ENCODE peak calls at places on chromosomes 12 and 14, in nine cellular contexts. S is heart left ventricle, C is Peyer's patch, A is ovary, P is uterus, V is body of pancreas, N is upper lobe of left lung, Q is HCT116, Y is transverse colon. R is an unnamed sample. For H3K36me3, the result is how much of the 10 kb centered on the place peaks cover.

GRCh38 chr14:32352631-32353030 is 23.5 kb downstream of the AKAP6 start:
- DNase-seq in S (no peak), C (no peak), A (no peak), P (no peak), V (no peak), N (no peak), Q (no peak), Y (no peak), R (no peak)

GRCh38 chr12:47408171-47408871 is 297.5 kb downstream of the RPAP3 start:
- DNase-seq in S (no peak), C (peak), A (no peak), P (no peak), V (peak), N (peak), Q (peak), Y (peak), R (no peak)

GRCh38 chr12:111298583-111299436 is 70.1 kb downstream of the PHETA1 start:
- DNase-seq in S (peak), C (peak), A (peak), P (no peak), V (peak), N (peak), Q (peak), Y (peak), R (peak)

GRCh38 chr12:113875681-113876080 is 90.4 kb downstream of the RBM19 start:
- DNase-seq in S (no peak), C (no peak), A (no peak), P (no peak), V (no peak), N (no peak), Q (no peak), Y (no peak), R (no peak)

GRCh38 chr14:61934385-61934784 is 172.2 kb downstream of the SNAPC1 start:
- DNase-seq in S (no peak), C (no peak), A (no peak), P (no peak), V (no peak), N (no peak), Q (no peak), Y (no peak), R (no peak)

GRCh38 chr14:50920482-50921225 is 23.6 kb downstream of the PYGL start:
- DNase-seq in S (no peak), C (no peak), A (no peak), P (no peak), V (no peak), N (no peak), Q (no peak), Y (no peak), R (no peak)

GRCh38 chr14:49114161-49114893 is 471.9 kb downstream of the RPS29 start:
- DNase-seq in S (no peak), C (no peak), A (no peak), P (no peak), V (no peak), N (peak), Q (no peak), Y (no peak), R (no peak)

GRCh38 chr14:103696466-103697071 is 18.7 kb downstream of the XRCC3 start:
- DNase-seq in S (peak), C (peak), A (peak), P (peak), V (no peak), N (no peak), Q (no peak), Y (peak), R (no peak)

GRCh38 chr12:79988368-79988767 is 53.5 kb upstream of the PPP1R12A start:
- DNase-seq in S (no peak), C (no peak), A (no peak), P (no peak), V (no peak), N (no peak), Q (no peak), Y (no peak), R (no peak)

GRCh38 chr12:64181504-64182291 is 40.4 kb downstream of the KICS2 start:
- DNase-seq in S (peak), C (peak), A (peak), P (peak), V (peak), N (peak), Q (peak), Y (peak), R (peak)
- TF ChIP-seq CTCF in S (peak), C (peak), A (peak), P (peak), V (peak), N (peak), Q (peak), Y (peak), R (peak)

GRCh38 chr14:74510955-74511354 is 17.4 kb downstream of the ISCA2 start:
- DNase-seq in S (peak), C (no peak), A (peak), P (no peak), V (no peak), N (no peak), Q (no peak), Y (no peak), R (no peak)
- TF ChIP-seq POLR2A in S (no peak), C (no peak), A (no peak), P (no peak), V (no peak), N (no peak), Q (no peak), Y (no peak), R (no peak)

DNA sequence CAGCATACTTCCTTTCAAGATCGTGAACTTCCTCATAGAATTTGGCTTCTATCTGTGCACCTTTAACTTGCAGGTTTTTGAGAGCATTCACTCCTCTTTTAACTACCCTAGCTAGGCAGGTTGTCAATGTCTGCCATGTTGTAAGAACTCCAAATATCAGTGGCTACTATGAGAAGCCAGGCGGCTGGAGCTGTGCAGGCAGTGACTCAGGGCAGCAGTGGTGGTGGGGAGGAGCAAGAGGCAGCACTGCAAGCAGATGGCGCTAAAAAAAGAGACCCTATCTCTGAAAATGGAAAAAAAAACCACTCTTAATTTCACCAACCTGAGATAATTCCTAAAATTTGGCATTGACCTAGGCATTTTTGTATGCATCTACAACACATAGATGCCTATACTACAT is 28.5 kb downstream of the YARS2 start:
- DNase-seq in S (no peak), C (no peak), A (no peak), P (no peak), V (no peak), N (no peak), Q (no peak), Y (no peak), R (no peak)
- H3K36me3 ChIP-seq in S (under half), C (under half), A (under half), P (under half), V (under half), N (under half), Q (under half), Y (under half), R (under half)

GRCh38 chr12:32106517-32107366 is at the start of gene BICD1:
- DNase-seq in S (peak), C (peak), A (peak), P (peak), V (peak), N (peak), Q (peak), Y (peak), R (peak)
- TF ChIP-seq CTCF in S (peak), C (peak), A (peak), P (peak), V (no peak), N (peak), Q (peak), Y (peak), R (no peak)

R was measured in adrenal gland.